ENCODE peak calls at places on chromosomes 11 and 22, in nine cellular contexts. X, F, G, Q, U, L, W, J and O are unnamed samples.

GRCh38 chr22:50526849-50527801 is 1.7 kb upstream of the SCO2 start:
- DNase-seq in X (peak), F (peak), G (no peak), Q (peak), U (peak), L (peak), W (no peak), J (no peak), O (peak)

GRCh38 chr11:108669711-108670110 is 4.8 kb downstream of the DDX10 start:
- DNase-seq in X (no peak), F (no peak), G (no peak), Q (no peak), U (no peak), L (no peak), W (no peak), J (no peak), O (no peak)

GRCh38 chr11:12508151-12508740 is 130.9 kb downstream of the PARVA start:
- DNase-seq in X (peak), F (no peak), G (no peak), Q (no peak), U (no peak), L (no peak), W (no peak), J (no peak), O (peak)

GRCh38 chr22:19713650-19714319 is 518 bp upstream of the SEPTIN5 start:
- DNase-seq in X (no peak), F (no peak), G (no peak), Q (no peak), U (no peak), L (no peak), W (no peak), J (no peak), O (no peak)

GRCh38 chr22:19125474-19126308 is 3.5 kb upstream of the DGCR2 start:
- DNase-seq in X (no peak), F (no peak), G (no peak), Q (no peak), U (no peak), L (no peak), W (no peak), J (no peak), O (no peak)

GRCh38 chr11:35944503-35945136 is 758 bp downstream of the LDLRAD3 start:
- DNase-seq in X (peak), F (no peak), G (no peak), Q (no peak), U (no peak), L (no peak), W (no peak), J (peak), O (peak)

GRCh38 chr11:29449280-29450074 is 567.4 kb downstream of the KCNA4 start:
- DNase-seq in X (peak), F (no peak), G (no peak), Q (no peak), U (no peak), L (no peak), W (no peak), J (no peak), O (no peak)

GRCh38 chr11:119942583-119943338 is 195.2 kb downstream of the TRIM29 start:
- DNase-seq in X (peak), F (no peak), G (no peak), Q (no peak), U (no peak), L (no peak), W (no peak), J (no peak), O (peak)

GRCh38 chr22:30889268-30889995 is 79.1 kb downstream of the MORC2 start:
- DNase-seq in X (no peak), F (no peak), G (no peak), Q (no peak), U (no peak), L (no peak), W (peak), J (peak), O (no peak)

GRCh38 chr11:88424881-88425280 is 87.3 kb upstream of the CTSC start:
- DNase-seq in X (no peak), F (no peak), G (no peak), Q (no peak), U (no peak), L (no peak), W (no peak), J (no peak), O (no peak)

GRCh38 chr11:3153291-3153861 is 11.7 kb downstream of the OSBPL5 start:
- DNase-seq in X (peak), F (peak), G (no peak), Q (peak), U (no peak), L (no peak), W (no peak), J (peak), O (peak)

GRCh38 chr11:126146454-126147192 is 64.8 kb downstream of the RPUSD4 start:
- DNase-seq in X (no peak), F (no peak), G (no peak), Q (no peak), U (no peak), L (no peak), W (no peak), J (no peak), O (no peak)

GRCh38 chr11:124640660-124641059 is 18.0 kb downstream of the TBRG1 start:
- DNase-seq in X (no peak), F (no peak), G (no peak), Q (no peak), U (peak), L (no peak), W (no peak), J (no peak), O (no peak)

GRCh38 chr11:103812680-103813079 is 223.8 kb upstream of the DDI1 start:
- DNase-seq in X (no peak), F (no peak), G (no peak), Q (no peak), U (no peak), L (no peak), W (no peak), J (no peak), O (no peak)

GRCh38 chr11:71240865-71241691 is 11.3 kb downstream of the SHANK2 start:
- DNase-seq in X (peak), F (no peak), G (no peak), Q (peak), U (peak), L (peak), W (peak), J (peak), O (peak)

GRCh38 chr22:25038239-25038638 is 85.7 kb downstream of the KIAA1671 start:
- DNase-seq in X (no peak), F (no peak), G (no peak), Q (no peak), U (no peak), L (no peak), W (no peak), J (no peak), O (no peak)

GRCh38 chr11:86978756-86979608 is 23.8 kb upstream of the FZD4 start:
- DNase-seq in X (peak), F (no peak), G (no peak), Q (no peak), U (peak), L (no peak), W (no peak), J (no peak), O (peak)

GRCh38 chr11:132361011-132361550 is 990.7 kb downstream of the NTM start:
- DNase-seq in X (no peak), F (no peak), G (no peak), Q (no peak), U (no peak), L (no peak), W (no peak), J (no peak), O (no peak)

GRCh38 chr11:112106070-112106469 is 19.4 kb downstream of the SDHD start:
- DNase-seq in X (no peak), F (no peak), G (no peak), Q (no peak), U (peak), L (no peak), W (no peak), J (no peak), O (no peak)

GRCh38 chr11:119671048-119671447 is 58.0 kb downstream of the NECTIN1 start:
- DNase-seq in X (peak), F (peak), G (peak), Q (peak), U (no peak), L (no peak), W (no peak), J (no peak), O (peak)

DNA sequence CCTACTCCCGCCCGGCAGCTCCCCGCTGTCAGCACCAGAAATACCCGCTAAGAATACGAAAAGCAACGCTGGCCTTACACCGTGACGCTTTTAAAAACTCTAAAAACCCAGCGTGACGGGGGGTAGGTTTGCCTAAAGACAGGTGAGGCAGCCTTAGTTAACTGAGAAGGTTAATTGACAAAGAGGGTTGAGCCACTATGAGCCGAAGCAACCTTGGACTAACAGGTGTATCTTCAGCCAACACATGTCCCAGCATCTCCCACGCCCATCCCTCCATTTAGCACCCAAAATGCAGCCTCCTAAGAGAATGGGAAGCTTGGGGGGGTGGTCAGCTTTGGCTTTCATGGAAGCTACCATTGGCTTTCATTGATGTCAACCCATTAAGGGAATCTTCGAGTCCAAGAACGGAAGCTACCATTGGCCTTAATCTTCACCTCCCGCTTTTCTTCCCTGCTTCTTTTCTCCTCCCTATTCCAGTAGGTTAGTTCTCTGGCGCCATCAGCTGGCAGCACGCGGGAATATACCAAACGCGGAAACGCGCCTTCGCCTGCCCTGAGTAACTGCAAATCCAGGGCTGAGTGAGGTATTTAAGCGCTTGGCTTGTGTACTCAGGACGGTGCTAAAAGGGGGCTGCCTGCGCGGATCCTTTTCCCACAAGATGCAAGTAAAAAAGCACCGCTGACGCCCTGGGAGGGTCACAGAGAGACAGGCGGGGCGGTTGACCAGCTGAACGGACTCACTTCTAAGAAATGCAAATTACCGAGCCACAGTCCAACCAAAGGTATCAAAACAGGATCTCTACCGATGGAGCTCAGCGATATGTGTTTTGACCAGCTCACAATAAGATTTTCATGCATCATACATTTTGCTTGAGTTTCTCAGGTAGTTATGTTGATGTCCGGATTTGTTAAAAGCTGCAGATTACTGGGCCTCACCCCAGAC is 38.5 kb upstream of the GLYATL1 start:
- DNase-seq in X (peak), F (peak), G (peak), Q (peak), U (peak), L (peak), W (no peak), J (no peak), O (peak)
- TF ChIP-seq CTCF in X (peak), F (peak), G (peak), Q (peak), U (peak), L (peak), W (peak), J (peak), O (peak)

DNA sequence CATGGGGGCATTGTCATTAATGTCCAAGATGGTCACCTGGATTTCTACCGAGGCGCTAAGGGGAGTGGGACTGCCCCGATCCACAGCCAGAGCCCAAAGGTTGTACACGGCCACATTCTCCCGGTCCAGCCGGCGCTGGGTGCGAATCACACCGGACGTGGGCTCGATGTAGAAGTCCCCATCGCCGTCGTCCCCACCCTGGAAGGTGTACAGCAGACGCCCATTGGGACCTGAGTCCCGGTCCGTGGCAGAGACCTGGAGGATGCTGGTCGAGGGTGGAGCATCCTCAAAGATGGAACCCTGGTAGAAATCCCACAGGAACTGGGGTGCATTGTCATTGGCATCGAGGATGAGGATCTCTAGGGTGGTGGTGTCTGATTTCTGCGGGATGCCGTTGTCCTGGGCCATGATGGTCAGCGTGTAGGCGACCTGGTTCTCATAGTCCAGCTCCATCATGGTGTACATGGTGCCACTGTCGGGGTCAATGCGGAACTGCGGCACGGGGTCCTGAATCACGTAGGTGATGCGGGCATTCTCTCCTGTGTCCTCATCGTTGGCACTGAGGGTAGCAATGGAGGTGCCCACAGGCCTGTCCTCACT is 3.1 kb downstream of the CELSR1 start:
- DNase-seq in X (no peak), F (no peak), G (no peak), Q (no peak), U (no peak), L (no peak), W (no peak), J (no peak), O (no peak)
- H3K4me3 ChIP-seq in X (no peak), F (no peak), G (no peak), Q (no peak), U (peak), L (peak), W (no peak), J (no peak), O (no peak)

GRCh38 chr11:17642980-17643379 is 76.4 kb upstream of the MYOD1 start:
- DNase-seq in X (no peak), F (no peak), G (no peak), Q (no peak), U (no peak), L (no peak), W (no peak), J (no peak), O (no peak)
- TF ChIP-seq CTCF in X (no peak), F (no peak), G (no peak), Q (no peak), U (no peak), L (no peak), W (no peak), J (no peak), O (no peak)

DNA sequence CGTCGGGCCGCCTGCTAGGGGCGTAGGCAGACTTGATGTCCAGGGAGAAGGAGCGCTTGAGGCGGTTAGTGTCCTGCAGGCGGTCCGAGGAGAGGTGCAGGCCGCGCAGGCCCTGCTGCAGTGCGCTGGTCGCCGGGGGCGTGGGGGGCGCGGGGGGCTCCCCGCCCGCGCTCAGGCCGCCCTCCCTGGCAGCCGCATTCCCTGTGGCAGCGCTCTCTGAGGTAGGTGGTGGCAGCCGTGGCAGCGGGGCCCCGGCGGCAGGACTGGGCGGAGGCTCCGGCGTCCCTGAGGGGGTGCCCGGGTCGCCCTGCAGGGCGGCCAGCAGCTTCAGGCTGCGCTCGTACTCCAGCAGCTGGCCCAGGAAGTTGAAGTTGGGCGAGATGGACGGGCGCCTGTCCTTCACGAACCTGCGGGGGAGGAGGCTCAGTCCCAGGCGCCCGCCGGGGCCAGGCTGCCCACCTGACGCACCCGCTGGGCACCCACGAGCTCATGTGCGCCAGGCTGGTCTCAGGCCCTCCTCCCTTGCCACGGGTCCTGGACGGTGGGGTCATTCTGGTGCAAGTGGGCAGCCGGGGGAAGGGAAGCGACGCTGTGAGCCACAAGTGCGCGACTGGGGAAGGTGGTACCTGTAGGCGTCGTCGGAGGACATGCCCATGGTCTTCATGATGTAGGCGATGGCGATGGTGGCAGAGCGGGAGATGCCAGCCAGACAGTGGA is 14.7 kb downstream of the DUSP8 start:
- DNase-seq in X (no peak), F (no peak), G (no peak), Q (no peak), U (no peak), L (no peak), W (no peak), J (no peak), O (no peak)
- H3K4me3 ChIP-seq in X (no peak), F (no peak), G (no peak), Q (no peak), U (no peak), L (no peak), W (no peak), J (peak), O (no peak)

DNA sequence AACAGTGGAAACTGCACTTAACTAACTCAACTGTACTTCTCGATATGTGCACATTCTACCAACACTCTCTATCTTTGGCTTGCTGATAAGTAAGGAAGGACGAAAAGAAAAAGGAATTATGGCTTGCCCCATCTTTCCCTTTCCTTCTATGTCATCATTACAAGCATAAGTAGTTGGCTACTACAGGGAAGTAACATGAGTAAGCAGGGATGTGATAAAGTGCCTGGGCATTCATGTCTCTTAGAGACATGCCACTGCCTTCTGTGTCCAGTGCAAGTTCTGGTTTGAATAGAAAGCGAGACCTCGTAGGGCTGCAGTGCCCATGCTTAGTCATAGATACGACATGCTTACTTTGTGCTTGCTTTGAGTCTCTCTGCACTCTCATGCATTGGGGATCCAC is 342.5 kb downstream of the ETS1 start:
- DNase-seq in X (peak), F (no peak), G (no peak), Q (no peak), U (peak), L (no peak), W (no peak), J (no peak), O (no peak)
- TF ChIP-seq CTCF in X (no peak), F (no peak), G (no peak), Q (no peak), U (no peak), L (no peak), W (no peak), J (no peak), O (no peak)

GRCh38 chr22:42437488-42438292 is 5.5 kb upstream of the NFAM1 start:
- DNase-seq in X (peak), F (peak), G (peak), Q (peak), U (no peak), L (peak), W (peak), J (peak), O (peak)

GRCh38 chr22:42436402-42436801 is 4.2 kb upstream of the NFAM1 start:
- DNase-seq in X (no peak), F (no peak), G (no peak), Q (no peak), U (no peak), L (no peak), W (no peak), J (no peak), O (no peak)

GRCh38 chr22:42439821-42440674 is 7.8 kb upstream of the NFAM1 start:
- DNase-seq in X (peak), F (peak), G (no peak), Q (no peak), U (no peak), L (no peak), W (no peak), J (peak), O (peak)

GRCh38 chr22:42439021-42439420 is 6.8 kb upstream of the NFAM1 start:
- DNase-seq in X (no peak), F (no peak), G (no peak), Q (no peak), U (no peak), L (no peak), W (no peak), J (no peak), O (no peak)

DNA sequence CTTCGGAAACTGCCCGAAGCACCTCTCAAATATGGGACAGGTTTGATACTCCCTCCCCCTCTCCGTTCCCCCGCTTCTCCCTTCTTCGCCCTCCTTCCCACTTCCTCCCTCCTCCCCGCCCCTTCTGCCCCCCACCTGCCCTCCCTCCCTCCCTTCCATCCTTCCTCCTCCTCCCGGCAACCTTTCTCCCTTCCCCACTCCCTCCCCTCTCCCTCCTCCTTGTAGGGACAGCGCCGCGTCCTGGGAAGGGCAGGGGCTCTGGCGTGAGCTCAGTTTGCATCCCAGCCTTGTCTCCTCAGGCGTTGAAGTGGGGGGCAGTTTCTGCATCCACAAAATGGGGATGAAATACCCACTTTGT is 6.1 kb upstream of the NFAM1 start:
- DNase-seq in X (no peak), F (no peak), G (no peak), Q (no peak), U (no peak), L (no peak), W (no peak), J (no peak), O (no peak)
- H3K4me3 ChIP-seq in X (no peak), F (peak), G (no peak), Q (peak), U (no peak), L (no peak), W (no peak), J (peak), O (no peak)

DNA sequence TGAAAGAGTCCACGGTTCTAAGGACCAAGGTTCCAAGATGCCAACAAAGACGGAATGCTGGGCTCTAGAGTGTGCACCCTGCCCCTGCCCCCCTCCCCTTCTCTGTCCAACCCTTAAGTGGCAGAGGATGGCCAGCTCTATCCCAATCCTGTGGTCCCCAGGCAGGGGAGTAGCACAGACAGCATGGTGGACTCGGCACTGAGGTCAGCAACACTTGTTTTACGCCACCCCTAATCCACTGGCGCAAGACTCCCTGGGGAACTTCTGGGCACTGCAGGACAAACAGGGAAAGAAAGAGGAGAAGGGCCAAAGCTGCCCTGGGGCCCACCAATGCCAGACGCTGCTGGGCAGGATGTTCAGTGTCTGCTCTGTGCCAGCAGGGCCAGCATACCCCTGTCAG is 18.9 kb downstream of the GDPD5 start:
- DNase-seq in X (no peak), F (no peak), G (no peak), Q (no peak), U (no peak), L (no peak), W (no peak), J (no peak), O (no peak)
- TF ChIP-seq CTCF in X (no peak), F (no peak), G (no peak), Q (no peak), U (no peak), L (no peak), W (no peak), J (no peak), O (no peak)

DNA sequence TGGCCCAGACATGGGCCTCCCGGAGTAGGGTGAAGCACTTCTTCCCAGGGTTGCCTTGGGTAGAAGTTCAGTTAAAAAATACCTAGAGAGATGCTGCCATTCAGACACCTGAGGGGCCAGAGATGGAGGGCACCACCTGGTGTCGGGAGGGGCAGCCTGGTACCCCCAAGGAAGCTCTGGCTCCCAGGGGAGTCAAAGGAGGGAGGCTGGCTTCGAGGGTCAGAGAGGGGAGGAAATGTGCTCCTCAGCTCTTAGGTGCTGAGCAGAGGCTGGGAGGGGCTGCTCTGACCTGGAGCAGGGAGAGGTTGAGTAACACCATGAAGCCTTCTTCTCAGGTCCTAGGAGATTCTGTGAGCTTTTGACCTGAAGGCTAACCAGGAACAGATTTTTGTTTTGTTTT is 1.1 kb downstream of the USP35 start:
- DNase-seq in X (no peak), F (no peak), G (no peak), Q (no peak), U (no peak), L (no peak), W (peak), J (no peak), O (no peak)
- H3K4me3 ChIP-seq in X (peak), F (peak), G (peak), Q (peak), U (no peak), L (peak), W (peak), J (peak), O (peak)